ENCODE peak calls at places on chromosomes 2 and 18, in nine cellular contexts. One of them, this sample, is unnamed.

GRCh38 chr2:102277202-102277700 is 34.1 kb upstream of the IL1RL1 start:
- DNase-seq in LNCaP clone FGC: no peak
- DNase-seq in endothelial cell: no peak
- DNase-seq in tibial artery: no peak
- DNase-seq in fibroblast of the aortic adventitia: no peak
- DNase-seq in activated naive CD4-positive, alpha-beta T cell treated with anti-CD3 and anti-CD28 coated beads for 36 hours: no peak
- DNase-seq in fibroblast of pulmonary artery: no peak
- DNase-seq in HEK293T: no peak
- DNase-seq in LoVo: no peak
- DNase-seq in this sample: no peak

GRCh38 chr18:32091325-32091723 is 350 bp upstream of the RNF138 start:
- DNase-seq in tibial artery: no peak
- DNase-seq in fibroblast of the aortic adventitia: no peak
- DNase-seq in LoVo: no peak
- DNase-seq in LNCaP clone FGC: no peak
- DNase-seq in endothelial cell: no peak
- DNase-seq in activated naive CD4-positive, alpha-beta T cell treated with anti-CD3 and anti-CD28 coated beads for 36 hours: no peak
- DNase-seq in HEK293T: no peak
- DNase-seq in fibroblast of pulmonary artery: no peak
- DNase-seq in this sample: no peak

GRCh38 chr2:48519608-48520007 is 10.3 kb upstream of the STON1 start:
- DNase-seq in endothelial cell: no peak
- DNase-seq in HEK293T: no peak
- DNase-seq in LNCaP clone FGC: no peak
- DNase-seq in activated naive CD4-positive, alpha-beta T cell treated with anti-CD3 and anti-CD28 coated beads for 36 hours: no peak
- DNase-seq in tibial artery: no peak
- DNase-seq in LoVo: no peak
- DNase-seq in fibroblast of pulmonary artery: no peak
- DNase-seq in fibroblast of the aortic adventitia: no peak
- DNase-seq in this sample: no peak

GRCh38 chr2:119436993-119437772 is 5.5 kb downstream of the TMEM37 start:
- DNase-seq in LNCaP clone FGC: no peak
- DNase-seq in endothelial cell: no peak
- DNase-seq in LoVo: no peak
- DNase-seq in HEK293T: no peak
- DNase-seq in tibial artery: peak
- DNase-seq in fibroblast of pulmonary artery: no peak
- DNase-seq in fibroblast of the aortic adventitia: no peak
- DNase-seq in activated naive CD4-positive, alpha-beta T cell treated with anti-CD3 and anti-CD28 coated beads for 36 hours: no peak
- DNase-seq in this sample: no peak

GRCh38 chr2:216838146-216838545 is 21.7 kb downstream of the TNP1 start:
- DNase-seq in HEK293T: no peak
- DNase-seq in LoVo: no peak
- DNase-seq in fibroblast of the aortic adventitia: peak
- DNase-seq in tibial artery: peak
- DNase-seq in fibroblast of pulmonary artery: peak
- DNase-seq in LNCaP clone FGC: no peak
- DNase-seq in activated naive CD4-positive, alpha-beta T cell treated with anti-CD3 and anti-CD28 coated beads for 36 hours: no peak
- DNase-seq in endothelial cell: no peak
- DNase-seq in this sample: no peak

GRCh38 chr2:96108578-96109561 is 7.5 kb downstream of the ADRA2B start:
- DNase-seq in LoVo: no peak
- DNase-seq in fibroblast of the aortic adventitia: peak
- DNase-seq in fibroblast of pulmonary artery: no peak
- DNase-seq in LNCaP clone FGC: no peak
- DNase-seq in activated naive CD4-positive, alpha-beta T cell treated with anti-CD3 and anti-CD28 coated beads for 36 hours: peak
- DNase-seq in tibial artery: peak
- DNase-seq in HEK293T: no peak
- DNase-seq in endothelial cell: no peak
- DNase-seq in this sample: no peak

GRCh38 chr2:127392133-127392827 is 4.5 kb upstream of the MAP3K2 start:
- DNase-seq in fibroblast of pulmonary artery: no peak
- DNase-seq in endothelial cell: no peak
- DNase-seq in HEK293T: no peak
- DNase-seq in LoVo: no peak
- DNase-seq in fibroblast of the aortic adventitia: peak
- DNase-seq in LNCaP clone FGC: no peak
- DNase-seq in activated naive CD4-positive, alpha-beta T cell treated with anti-CD3 and anti-CD28 coated beads for 36 hours: no peak
- DNase-seq in tibial artery: no peak
- DNase-seq in this sample: no peak

GRCh38 chr2:202185816-202186221 is 52.6 kb downstream of the SUMO1 start:
- DNase-seq in LoVo: peak
- DNase-seq in HEK293T: no peak
- DNase-seq in tibial artery: no peak
- DNase-seq in activated naive CD4-positive, alpha-beta T cell treated with anti-CD3 and anti-CD28 coated beads for 36 hours: no peak
- DNase-seq in fibroblast of pulmonary artery: peak
- DNase-seq in endothelial cell: no peak
- DNase-seq in fibroblast of the aortic adventitia: peak
- DNase-seq in LNCaP clone FGC: no peak
- DNase-seq in this sample: peak

GRCh38 chr2:20052872-20053281 is 1.4 kb upstream of the LAPTM4A start:
- DNase-seq in HEK293T: peak
- DNase-seq in activated naive CD4-positive, alpha-beta T cell treated with anti-CD3 and anti-CD28 coated beads for 36 hours: peak
- DNase-seq in LNCaP clone FGC: peak
- DNase-seq in endothelial cell: no peak
- DNase-seq in tibial artery: peak
- DNase-seq in LoVo: peak
- DNase-seq in fibroblast of the aortic adventitia: peak
- DNase-seq in fibroblast of pulmonary artery: peak
- DNase-seq in this sample: peak

This sample was measured in Calu3.